ENCODE peak calls at places on chromosomes 16 and 17, in seven cellular contexts. N is mesendoderm, F is H1, L is MM.1S, Z is GM23248, O is fibroblast of lung, W is HCT116. P is an unnamed sample.

GRCh38 chr17:13646411-13646810 is 44.7 kb upstream of the HS3ST3A1 start:
- DNase-seq in N (no peak), F (no peak), L (no peak), Z (peak), O (peak), W (no peak), P (no peak)

GRCh38 chr16:13863075-13863765 is 56.7 kb upstream of the ERCC4 start:
- DNase-seq in N (no peak), F (no peak), L (peak), Z (no peak), O (no peak), W (no peak), P (no peak)

GRCh38 chr17:77382966-77383612 is 242.3 kb downstream of the SEC14L1 start:
- DNase-seq in N (peak), F (no peak), L (no peak), Z (peak), O (peak), W (no peak), P (no peak)

GRCh38 chr16:19835989-19836421 is 48.6 kb downstream of the GPRC5B start:
- DNase-seq in N (no peak), F (no peak), L (no peak), Z (peak), O (peak), W (no peak), P (no peak)

GRCh38 chr16:54487933-54488332 is 201.3 kb upstream of the IRX3 start:
- DNase-seq in N (no peak), F (no peak), L (no peak), Z (no peak), O (no peak), W (no peak), P (no peak)

GRCh38 chr17:27346228-27346899 is 52.5 kb downstream of the WSB1 start:
- DNase-seq in N (no peak), F (no peak), L (no peak), Z (no peak), O (no peak), W (no peak), P (no peak)

GRCh38 chr17:68004201-68004600 is 7.9 kb upstream of the C17orf58 start:
- DNase-seq in N (no peak), F (no peak), L (no peak), Z (no peak), O (no peak), W (no peak), P (no peak)

GRCh38 chr16:8109510-8110369 is 480.6 kb downstream of the TMEM114 start:
- DNase-seq in N (no peak), F (no peak), L (no peak), Z (no peak), O (no peak), W (no peak), P (no peak)

GRCh38 chr17:64244165-64244564 is 18.9 kb downstream of the TEX2 start:
- DNase-seq in N (peak), F (no peak), L (no peak), Z (no peak), O (peak), W (no peak), P (no peak)

GRCh38 chr17:76237859-76238313 is 2.4 kb downstream of the RNF157 start:
- DNase-seq in N (no peak), F (no peak), L (no peak), Z (peak), O (no peak), W (no peak), P (no peak)

GRCh38 chr16:83907926-83908325 is 9.0 kb downstream of the MLYCD start:
- DNase-seq in N (no peak), F (no peak), L (no peak), Z (no peak), O (no peak), W (no peak), P (no peak)

GRCh38 chr17:33056392-33057146 is 64.9 kb downstream of the SPACA3 start:
- DNase-seq in N (no peak), F (no peak), L (no peak), Z (no peak), O (no peak), W (no peak), P (no peak)

GRCh38 chr17:48621410-48622387 is 4.5 kb downstream of the HOXB9 start:
- DNase-seq in N (no peak), F (no peak), L (no peak), Z (no peak), O (no peak), W (no peak), P (no peak)

DNA sequence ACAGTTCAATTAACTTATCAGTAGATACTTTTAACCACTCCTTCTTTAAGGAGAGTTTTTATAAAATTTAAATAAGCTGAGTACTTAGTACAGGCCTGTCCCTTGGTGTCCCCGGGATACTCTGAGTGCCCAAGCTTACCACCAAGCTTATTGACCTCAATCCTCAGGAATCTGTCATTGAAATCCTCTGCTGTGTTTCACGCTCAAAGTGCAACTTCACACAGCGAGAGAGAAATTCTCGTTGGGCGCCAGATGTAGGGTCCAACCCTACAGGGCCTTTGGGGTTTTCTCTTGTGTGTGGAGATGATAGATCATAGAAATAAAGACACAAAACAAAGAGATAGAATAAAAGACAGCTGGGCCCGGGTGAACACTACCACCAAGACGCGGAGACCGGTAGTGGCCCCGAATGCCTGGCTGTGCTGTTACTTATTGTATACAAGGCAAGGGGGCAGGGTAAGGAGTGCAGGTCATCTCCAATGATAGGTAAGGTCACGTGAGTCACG is 65.3 kb upstream of the ARL4D start:
- DNase-seq in N (no peak), F (no peak), L (no peak), Z (no peak), O (no peak), W (no peak), P (no peak)
- H3K9ac ChIP-seq in N (no peak), F (no peak), L (no peak), Z (no peak), O (no peak), W (no peak), P (peak)

GRCh38 chr17:30344283-30345088 is 10.6 kb upstream of the TMIGD1 start:
- DNase-seq in N (no peak), F (no peak), L (no peak), Z (peak), O (peak), W (no peak), P (no peak)
- H3K27ac ChIP-seq in N (no peak), F (no peak), L (no peak), Z (no peak), O (no peak), W (no peak), P (no peak)

GRCh38 chr17:81118308-81119221 is 46.7 kb upstream of the PVALEF start:
- DNase-seq in N (no peak), F (no peak), L (no peak), Z (no peak), O (no peak), W (no peak), P (no peak)
- H3K9ac ChIP-seq in N (peak), F (no peak), L (no peak), Z (peak), O (peak), W (peak), P (no peak)

GRCh38 chr17:47275245-47275984 is 21.8 kb downstream of the ITGB3 start:
- DNase-seq in N (peak), F (peak), L (no peak), Z (peak), O (peak), W (no peak), P (no peak)

GRCh38 chr17:47270946-47271705 is 17.5 kb downstream of the ITGB3 start:
- DNase-seq in N (no peak), F (no peak), L (no peak), Z (no peak), O (no peak), W (no peak), P (no peak)

GRCh38 chr17:47273245-47273644 is 19.6 kb downstream of the ITGB3 start:
- DNase-seq in N (no peak), F (no peak), L (no peak), Z (no peak), O (no peak), W (no peak), P (no peak)

GRCh38 chr17:47274319-47275069 is 20.9 kb downstream of the ITGB3 start:
- DNase-seq in N (peak), F (no peak), L (no peak), Z (no peak), O (no peak), W (no peak), P (no peak)

GRCh38 chr17:47272491-47272890 is 18.9 kb downstream of the ITGB3 start:
- DNase-seq in N (no peak), F (no peak), L (no peak), Z (no peak), O (no peak), W (no peak), P (no peak)
- H3K27ac ChIP-seq in N (no peak), F (no peak), L (no peak), Z (no peak), O (no peak), W (no peak), P (no peak)

DNA sequence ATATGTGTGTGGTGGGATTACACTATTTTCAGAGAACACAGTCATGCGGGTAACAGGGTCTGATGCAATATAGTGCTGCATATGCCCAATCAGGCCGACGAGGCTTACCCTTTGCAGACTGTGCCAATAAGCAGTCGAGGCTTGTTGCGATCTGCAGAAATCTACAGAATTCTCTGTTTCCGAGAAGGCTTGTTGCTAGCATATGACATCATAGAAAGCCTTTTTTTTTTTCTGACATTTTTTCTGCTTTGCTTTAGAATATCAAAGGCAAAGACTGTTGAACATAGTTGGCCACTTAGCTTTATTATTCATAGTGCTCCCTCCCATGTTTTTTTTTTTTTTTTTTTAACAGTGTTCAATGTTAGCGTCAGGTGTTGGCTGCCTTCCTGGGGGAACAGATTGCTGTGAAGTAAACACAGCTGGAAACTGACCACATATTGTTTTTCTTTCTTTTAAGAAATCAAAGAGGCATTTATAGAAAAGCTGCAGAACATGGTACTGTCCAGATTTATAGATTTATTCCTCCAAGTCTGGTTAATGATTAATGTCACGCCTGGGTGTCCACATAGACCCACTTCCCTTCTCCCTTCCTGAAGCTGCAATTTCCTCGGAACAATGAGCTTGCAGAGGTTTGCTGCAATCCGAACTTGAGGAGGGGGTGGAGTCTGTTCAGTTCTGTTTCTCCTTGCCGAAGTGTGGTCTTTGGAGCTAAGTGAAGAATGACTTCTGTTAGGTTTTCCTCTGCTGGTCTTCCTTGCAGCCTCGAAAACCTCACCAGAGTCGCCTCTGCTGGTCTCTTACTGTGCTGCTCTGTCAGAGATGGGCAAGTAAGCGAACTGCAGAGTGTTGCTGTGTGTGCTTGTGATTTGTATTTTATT is 87.3 kb downstream of the MAP2K6 start:
- DNase-seq in N (peak), F (no peak), L (no peak), Z (peak), O (peak), W (no peak), P (no peak)
- H3K9ac ChIP-seq in N (peak), F (peak), L (no peak), Z (peak), O (no peak), W (no peak), P (no peak)

DNA sequence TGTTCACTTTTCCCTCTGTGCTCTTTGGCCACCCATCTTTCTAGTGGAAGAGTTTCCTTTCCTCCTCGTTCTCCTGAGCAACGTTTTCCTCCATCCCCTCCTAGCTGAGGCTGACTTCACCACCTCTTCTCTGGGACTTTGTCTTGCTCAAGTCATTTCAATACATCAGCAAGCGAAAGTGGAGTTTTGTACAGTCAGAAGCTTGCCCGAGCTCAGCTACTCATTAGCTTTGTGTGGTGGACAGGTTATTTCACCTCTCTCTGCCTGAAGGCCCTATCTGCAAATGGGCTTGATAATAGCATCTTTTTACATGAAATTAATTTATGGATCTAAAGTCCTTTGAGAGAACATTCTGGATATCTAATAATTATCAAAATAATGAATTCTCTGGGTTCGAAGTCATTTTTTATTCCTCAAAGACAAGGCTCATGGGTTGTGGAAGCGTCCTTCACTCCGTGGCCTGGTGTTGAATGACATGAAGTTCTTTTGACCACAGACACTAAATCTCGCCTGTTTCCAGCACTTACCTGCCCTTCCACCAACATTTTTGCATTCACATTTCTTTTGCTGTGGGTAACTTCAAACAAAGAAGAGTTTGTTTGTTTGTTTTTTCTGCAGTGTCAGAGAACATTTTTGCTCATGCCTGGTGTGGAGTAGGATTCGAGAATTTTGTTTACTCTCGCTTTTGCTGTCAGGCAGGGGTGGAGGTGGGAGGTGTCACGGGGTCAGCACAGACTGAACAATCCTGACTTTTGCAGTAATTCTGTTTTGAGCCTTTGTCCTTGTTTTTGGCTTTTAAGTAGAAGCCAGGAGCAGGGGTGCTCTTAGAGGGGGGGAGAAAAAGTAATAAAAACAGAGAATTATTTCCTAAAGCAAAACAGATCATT is 155.0 kb upstream of the CACNG5 start:
- DNase-seq in N (no peak), F (no peak), L (no peak), Z (no peak), O (no peak), W (no peak), P (no peak)
- H3K27ac ChIP-seq in N (no peak), F (no peak), L (no peak), Z (no peak), O (no peak), W (no peak), P (no peak)